ENCODE peak calls at places on chromosomes 12 and 14, in nine cellular contexts. F is body of pancreas; L is endodermal cell; Z is IMR-90; N is upper lobe of right lung; K is CD8-positive, alpha-beta memory T cell; V is astrocyte; H is adipocyte; Y is mesenchymal stem cell. J is an unnamed sample. For H3K36me3 and H3K4me1, the result is how much of the 10 kb centered on the place peaks cover.

GRCh38 chr14:75409425-75410205 is 18.2 kb upstream of the JDP2 start:
- DNase-seq in F (no peak), Z (no peak), H (no peak), N (no peak), K (no peak), L (no peak), Y (no peak), V (no peak), J (no peak)

GRCh38 chr12:41993283-41993682 is 151.4 kb downstream of the GXYLT1 start:
- DNase-seq in L (no peak), H (no peak), Y (no peak), N (no peak), V (no peak), F (no peak), Z (no peak), K (no peak), J (no peak)

GRCh38 chr12:11719678-11720099 is 70.2 kb downstream of the ETV6 start:
- DNase-seq in F (peak), Z (peak), H (peak), N (peak), V (peak), K (no peak), L (peak), Y (peak), J (no peak)

GRCh38 chr12:115088328-115088994 is 404.5 kb upstream of the TBX3 start:
- DNase-seq in F (peak), H (peak), V (no peak), N (peak), Y (no peak), K (no peak), L (no peak), Z (no peak), J (peak)

GRCh38 chr14:30960216-30960615 is 65.2 kb upstream of the AP4S1 start:
- DNase-seq in N (no peak), V (no peak), K (no peak), Y (no peak), F (no peak), H (no peak), L (no peak), Z (no peak), J (no peak)

GRCh38 chr12:25829192-25829591 is 129.3 kb upstream of the RASSF8 start:
- DNase-seq in Z (peak), Y (peak), F (no peak), L (no peak), K (no peak), N (no peak), H (peak), V (peak), J (peak)

GRCh38 chr12:5070090-5070489 is 26.4 kb downstream of the KCNA5 start:
- DNase-seq in V (no peak), H (no peak), L (peak), F (no peak), K (no peak), Z (no peak), N (no peak), Y (no peak), J (no peak)

GRCh38 chr14:63473194-63473788 is 69.9 kb downstream of the PPP2R5E start:
- DNase-seq in Y (peak), F (no peak), K (no peak), N (no peak), H (peak), V (no peak), Z (no peak), L (no peak), J (no peak)

GRCh38 chr12:6854036-6854435 is 2.1 kb downstream of the USP5 start:
- DNase-seq in K (no peak), V (no peak), H (no peak), N (no peak), Y (no peak), F (no peak), L (no peak), Z (no peak), J (no peak)

GRCh38 chr14:24443053-24443683 is 592 bp upstream of the SDR39U1 start:
- DNase-seq in V (no peak), L (no peak), Z (no peak), N (no peak), F (no peak), H (peak), K (no peak), Y (no peak), J (no peak)

GRCh38 chr12:67042697-67043131 is 226.4 kb upstream of the CAND1 start:
- DNase-seq in K (no peak), H (peak), V (peak), Y (peak), F (no peak), N (no peak), L (peak), Z (peak), J (peak)

GRCh38 chr14:29442720-29443119 is 484.9 kb downstream of the PRKD1 start:
- DNase-seq in V (peak), Y (peak), F (no peak), Z (peak), N (no peak), H (peak), K (no peak), L (no peak), J (no peak)

GRCh38 chr12:49330631-49331359 is 6.2 kb downstream of the C1QL4 start:
- DNase-seq in Z (no peak), L (peak), N (peak), H (no peak), K (no peak), Y (no peak), F (no peak), V (no peak), J (peak)

GRCh38 chr12:49763006-49763591 is 21.7 kb downstream of the TMBIM6 start:
- DNase-seq in L (peak), Y (peak), N (peak), Z (peak), F (peak), H (peak), K (peak), V (no peak), J (peak)

GRCh38 chr12:1115471-1116242 is 124.6 kb downstream of the ERC1 start:
- DNase-seq in Z (peak), F (no peak), K (no peak), Y (no peak), V (peak), L (no peak), H (peak), N (no peak), J (no peak)

GRCh38 chr12:110546339-110546738 is 36.8 kb downstream of the PPTC7 start:
- DNase-seq in L (peak), Z (peak), N (no peak), Y (peak), K (no peak), V (peak), H (peak), F (no peak), J (peak)

GRCh38 chr14:61458766-61459165 is 137.4 kb downstream of the PRKCH start:
- DNase-seq in F (no peak), L (no peak), H (no peak), V (no peak), K (no peak), Z (no peak), Y (no peak), N (no peak), J (no peak)

GRCh38 chr14:61459229-61459628 is 137.8 kb downstream of the PRKCH start:
- DNase-seq in Z (no peak), K (no peak), F (no peak), Y (no peak), L (no peak), H (no peak), N (no peak), V (no peak), J (no peak)

GRCh38 chr14:61461808-61462275 is 140.5 kb downstream of the PRKCH start:
- DNase-seq in H (peak), V (peak), K (no peak), F (no peak), Y (peak), Z (peak), N (no peak), L (peak), J (peak)

GRCh38 chr14:61460853-61461611 is 139.7 kb downstream of the PRKCH start:
- DNase-seq in Y (no peak), Z (peak), H (no peak), N (no peak), V (no peak), K (peak), L (no peak), F (no peak), J (no peak)

GRCh38 chr14:61460063-61460462 is 138.7 kb downstream of the PRKCH start:
- DNase-seq in Z (no peak), F (no peak), H (no peak), K (no peak), L (no peak), N (no peak), V (no peak), Y (no peak), J (no peak)
- H3K36me3 ChIP-seq in Z (under half), F (under half), H (under half), K (half or more), L (under half), N (under half), V (under half), Y (under half), J (under half)

GRCh38 chr14:105860615-105861580 is 334.5 kb downstream of the TMEM121 start:
- DNase-seq in Y (no peak), F (peak), K (peak), V (no peak), Z (no peak), L (peak), N (peak), H (no peak), J (no peak)
- H3K4me1 ChIP-seq in Y (under half), F (under half), K (under half), V (under half), Z (under half), L (under half), N (under half), H (under half), J (under half)

DNA sequence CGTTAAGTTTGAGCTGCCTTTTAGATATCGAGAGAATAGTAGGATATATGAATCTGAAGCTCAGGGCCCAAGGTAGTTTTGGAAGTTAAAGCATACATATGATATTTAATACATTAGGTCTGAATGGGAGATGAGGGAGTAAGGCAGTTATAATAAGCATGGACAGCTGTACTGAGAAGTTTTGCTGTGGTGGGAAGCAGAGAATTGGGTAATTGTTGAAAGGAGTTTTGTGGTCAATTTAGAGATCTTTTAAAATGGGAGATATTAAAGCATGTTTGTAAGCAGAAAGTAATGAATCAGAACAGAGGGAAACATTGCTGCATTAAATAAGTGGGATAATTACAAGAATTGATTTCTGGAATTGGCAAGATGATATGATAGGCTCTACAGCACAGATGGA is 21.3 kb downstream of the TBK1 start:
- DNase-seq in Z (no peak), L (no peak), H (no peak), N (no peak), K (no peak), Y (no peak), V (no peak), F (no peak), J (no peak)
- H3K36me3 ChIP-seq in Z (under half), L (half or more), H (half or more), N (half or more), K (under half), Y (under half), V (under half), F (under half), J (under half)

GRCh38 chr12:100197486-100197885 is 3.1 kb upstream of the ACTR6 start:
- DNase-seq in Y (no peak), K (no peak), V (no peak), L (no peak), H (no peak), F (no peak), Z (no peak), N (no peak), J (no peak)

GRCh38 chr12:100199023-100199346 is 1.6 kb upstream of the ACTR6 start:
- DNase-seq in N (no peak), L (no peak), Y (no peak), Z (no peak), H (no peak), V (no peak), K (no peak), F (no peak), J (no peak)

GRCh38 chr12:100199347-100200136 is 1.1 kb upstream of the ACTR6 start:
- DNase-seq in F (peak), L (peak), K (peak), Y (no peak), V (peak), N (peak), H (peak), Z (no peak), J (peak)

GRCh38 chr12:100200450-100201181 is at the start of gene ACTR6:
- DNase-seq in F (peak), N (peak), V (peak), Y (peak), K (peak), Z (peak), L (peak), H (peak), J (peak)

DNA sequence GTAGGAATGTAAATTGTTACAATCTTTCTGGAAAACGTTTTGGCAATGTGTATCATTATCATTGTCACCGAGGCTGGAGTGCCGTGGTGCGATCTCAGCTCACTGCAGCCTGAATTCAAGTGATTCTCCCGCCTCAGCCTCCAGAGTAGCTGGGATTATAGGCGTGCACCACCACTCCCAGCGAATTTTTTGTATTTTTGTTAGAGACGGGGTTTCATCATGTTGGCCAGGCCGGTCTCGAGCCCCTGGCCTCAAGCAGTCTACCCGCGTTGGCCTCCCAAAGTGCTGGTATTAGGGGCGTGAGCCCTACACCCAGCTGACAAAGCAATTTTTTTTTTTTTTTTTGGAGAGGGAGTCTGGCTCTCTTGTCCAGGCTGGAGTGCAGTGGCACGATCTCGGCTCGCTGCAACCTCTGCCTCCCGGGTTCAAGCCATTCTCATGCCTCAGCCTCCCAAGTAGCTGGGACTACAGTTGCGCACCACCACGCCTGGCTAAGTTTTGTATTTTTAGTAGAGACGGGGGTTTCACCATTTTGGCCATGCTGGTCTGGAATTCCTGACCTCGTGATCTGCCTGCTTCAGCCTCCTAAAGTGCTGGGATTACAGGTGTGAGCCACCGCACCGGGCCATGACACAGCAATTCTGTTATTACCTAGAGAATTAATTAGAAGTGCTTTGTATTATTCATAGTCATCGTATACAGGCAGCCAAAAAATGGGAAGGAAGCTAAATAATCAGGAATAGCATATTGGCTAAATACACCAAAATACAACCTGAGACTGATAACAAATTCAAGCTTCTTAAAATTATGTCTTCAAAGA is 1.2 kb downstream of the ACTR6 start:
- DNase-seq in V (no peak), Y (no peak), L (no peak), F (no peak), N (no peak), Z (no peak), H (no peak), K (no peak), J (no peak)
- H3K4me1 ChIP-seq in V (under half), Y (under half), L (under half), F (under half), N (under half), Z (under half), H (under half), K (under half), J (under half)

DNA sequence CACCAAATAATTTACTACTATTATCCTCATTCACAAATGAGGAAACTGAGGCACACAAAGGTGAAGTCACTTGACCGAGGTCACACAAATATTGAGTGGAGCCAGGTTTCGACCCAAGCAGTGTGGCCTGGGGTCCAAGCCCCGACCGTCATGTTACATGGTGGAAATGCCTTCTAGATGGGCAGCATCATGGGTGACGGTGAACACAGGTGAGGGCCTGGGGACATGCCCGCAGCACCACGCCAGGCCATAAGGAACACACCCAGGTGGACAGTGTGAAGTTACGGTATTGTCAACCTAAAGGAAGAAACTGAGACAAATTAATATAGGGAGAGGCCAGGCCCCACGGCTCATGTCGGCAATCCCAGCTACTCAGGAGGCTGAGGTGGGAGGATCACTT is 35.3 kb upstream of the DYNC1H1 start:
- DNase-seq in K (no peak), V (no peak), F (no peak), H (no peak), Y (no peak), Z (no peak), L (no peak), N (no peak), J (no peak)
- H3K36me3 ChIP-seq in K (under half), V (under half), F (under half), H (under half), Y (under half), Z (under half), L (under half), N (under half), J (under half)

DNA sequence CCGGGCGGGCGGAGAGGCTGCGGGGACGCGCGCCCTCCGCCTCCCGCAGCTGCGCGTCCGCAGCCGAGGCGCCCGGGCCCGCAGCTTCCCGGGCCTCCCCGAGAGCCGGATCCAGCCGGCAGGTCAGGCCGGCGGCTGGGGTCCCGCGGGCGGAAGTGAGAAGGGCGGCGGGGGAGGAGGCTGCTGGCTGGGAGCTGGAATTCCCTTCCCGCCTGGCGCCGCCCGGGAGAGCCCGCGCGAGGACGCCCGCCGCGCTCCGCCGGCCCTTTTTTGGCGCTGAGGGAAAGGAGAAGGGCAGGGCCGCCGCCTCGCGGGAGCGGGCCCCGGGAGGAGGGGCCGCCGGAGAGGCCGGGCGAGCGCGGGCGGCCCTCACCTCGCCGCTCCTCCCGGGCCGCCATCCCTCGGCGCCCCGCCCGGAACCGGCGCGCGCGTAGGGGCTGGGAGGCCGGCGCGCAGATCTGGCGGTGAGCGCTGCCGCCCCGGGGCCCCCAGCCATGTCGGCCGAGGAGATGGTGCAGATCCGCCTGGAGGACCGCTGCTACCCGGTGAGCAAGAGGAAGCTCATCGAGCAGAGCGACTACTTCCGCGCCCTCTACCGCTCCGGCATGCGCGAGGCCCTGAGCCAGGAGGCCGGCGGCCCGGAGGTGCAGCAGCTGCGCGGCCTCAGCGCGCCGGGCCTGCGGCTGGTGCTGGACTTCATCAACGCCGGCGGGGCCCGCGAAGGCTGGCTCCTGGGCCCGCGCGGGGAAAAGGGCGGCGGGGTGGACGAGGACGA is at the start of the genes KLHL42 and MANSC4:
- DNase-seq in N (peak), K (peak), F (peak), Y (peak), V (peak), Z (peak), L (peak), H (peak), J (peak)
- H3K4me1 ChIP-seq in N (under half), K (under half), F (under half), Y (under half), V (under half), Z (under half), L (under half), H (under half), J (under half)